ENCODE peak calls at places on chromosomes 2 and 18, in nine cellular contexts. H is cardiac muscle cell, U is dorsolateral prefrontal cortex, Q is epithelial cell of prostate, N is ovary, Z is WERI-Rb-1, O is astrocyte, K is Peyer's patch, D is esophagus muscularis mucosa. F is an unnamed sample.

GRCh38 chr2:28164280-28164801 is 228.3 kb upstream of the FOSL2 start:
- DNase-seq in Z (no peak), Q (no peak), U (no peak), N (no peak), D (no peak), H (no peak), O (no peak), K (no peak), F (peak)

GRCh38 chr2:70069049-70069448 is 18.2 kb upstream of the PCBP1 start:
- DNase-seq in N (no peak), O (peak), H (no peak), U (no peak), K (peak), D (no peak), Q (peak), Z (no peak), F (no peak)

GRCh38 chr2:191538334-191538910 is 139.5 kb upstream of the NABP1 start:
- DNase-seq in Q (no peak), D (no peak), O (no peak), Z (no peak), N (no peak), U (no peak), K (no peak), H (peak), F (no peak)

GRCh38 chr2:226932443-226932842 is 96.6 kb downstream of the RHBDD1 start:
- DNase-seq in U (no peak), K (no peak), D (no peak), Z (no peak), N (no peak), H (no peak), O (no peak), Q (no peak), F (no peak)

GRCh38 chr2:119371111-119371510 is 4.3 kb downstream of the DBI start:
- DNase-seq in H (no peak), O (no peak), N (no peak), Z (no peak), K (no peak), U (peak), D (peak), Q (no peak), F (no peak)

GRCh38 chr2:128178650-128179460 is 87.9 kb downstream of the UGGT1 start:
- DNase-seq in Q (no peak), H (peak), U (peak), Z (peak), O (peak), K (peak), D (no peak), N (peak), F (peak)

GRCh38 chr2:85754313-85755095 is 713 bp downstream of the ATOH8 start:
- DNase-seq in Q (no peak), U (no peak), O (peak), Z (peak), D (no peak), K (no peak), H (peak), N (peak), F (peak)

GRCh38 chr2:132651115-132652099 is 18.6 kb downstream of the LYPD1 start:
- DNase-seq in H (peak), K (no peak), O (peak), Q (no peak), U (no peak), Z (peak), N (no peak), D (no peak), F (no peak)

GRCh38 chr2:181762848-181763247 is 82.5 kb upstream of the NEUROD1 start:
- DNase-seq in Z (no peak), Q (no peak), H (no peak), O (no peak), K (no peak), U (no peak), N (no peak), D (no peak), F (no peak)

GRCh38 chr18:50839996-50840395 is 20.2 kb upstream of the MRO start:
- DNase-seq in N (no peak), Z (no peak), O (no peak), Q (no peak), K (no peak), D (no peak), H (peak), U (no peak), F (no peak)

GRCh38 chr2:37000273-37000780 is 34.0 kb upstream of the STRN start:
- DNase-seq in U (no peak), Z (no peak), D (no peak), Q (peak), O (peak), N (no peak), K (no peak), H (no peak), F (no peak)

GRCh38 chr2:41222593-41222992 is 770.7 kb upstream of the SLC8A1 start:
- DNase-seq in K (no peak), H (no peak), Z (peak), N (no peak), Q (no peak), O (no peak), U (no peak), D (no peak), F (no peak)

GRCh38 chr2:235567842-235568241 is 74.0 kb downstream of the AGAP1 start:
- DNase-seq in O (no peak), U (no peak), K (no peak), N (no peak), Z (no peak), H (no peak), D (no peak), Q (no peak), F (no peak)

GRCh38 chr2:162037028-162037795 is 36.8 kb downstream of the DPP4 start:
- DNase-seq in U (no peak), N (no peak), K (no peak), H (peak), Q (no peak), D (no peak), O (no peak), Z (no peak), F (no peak)
- H3K27ac ChIP-seq in U (no peak), N (peak), K (no peak), H (no peak), Q (no peak), D (no peak), O (no peak), Z (no peak), F (no peak)

GRCh38 chr2:144507441-144508161 is 12.3 kb downstream of the ZEB2 start:
- DNase-seq in K (no peak), Z (no peak), H (no peak), Q (no peak), N (no peak), O (no peak), D (no peak), U (no peak), F (no peak)
- H3K27ac ChIP-seq in K (peak), Z (no peak), H (peak), Q (no peak), N (peak), O (no peak), D (peak), U (peak), F (peak)

GRCh38 chr2:208074610-208075356 is 49.5 kb upstream of the PLEKHM3 start:
- DNase-seq in D (no peak), O (no peak), Q (no peak), H (no peak), U (no peak), Z (no peak), K (no peak), N (no peak), F (no peak)
- H3K27ac ChIP-seq in D (no peak), O (no peak), Q (no peak), H (no peak), U (peak), Z (no peak), K (no peak), N (no peak), F (no peak)

DNA sequence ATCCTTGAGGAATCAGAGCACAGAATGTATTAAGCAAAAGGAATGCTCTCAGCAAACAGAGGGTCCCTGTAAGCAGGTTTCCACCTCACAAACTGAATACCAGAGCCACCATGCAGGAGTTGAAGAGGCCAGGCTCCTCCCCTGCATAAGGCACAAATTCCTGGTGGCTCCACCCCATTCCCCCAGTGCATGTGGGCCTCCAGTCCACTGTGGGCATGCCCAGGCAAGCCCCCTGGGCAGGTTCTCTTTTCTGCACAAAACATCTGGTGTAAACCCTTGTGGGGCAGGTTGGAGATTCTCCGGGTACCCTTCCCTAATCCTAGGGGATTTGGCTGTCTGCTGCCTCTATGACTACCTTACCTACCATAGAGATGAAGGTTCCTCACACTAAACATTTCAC is 166.5 kb downstream of the PTPRM start:
- DNase-seq in D (no peak), U (no peak), O (no peak), H (no peak), N (no peak), Q (no peak), K (no peak), Z (no peak), F (no peak)
- H3K27ac ChIP-seq in D (no peak), U (no peak), O (no peak), H (no peak), N (no peak), Q (peak), K (no peak), Z (no peak), F (no peak)

DNA sequence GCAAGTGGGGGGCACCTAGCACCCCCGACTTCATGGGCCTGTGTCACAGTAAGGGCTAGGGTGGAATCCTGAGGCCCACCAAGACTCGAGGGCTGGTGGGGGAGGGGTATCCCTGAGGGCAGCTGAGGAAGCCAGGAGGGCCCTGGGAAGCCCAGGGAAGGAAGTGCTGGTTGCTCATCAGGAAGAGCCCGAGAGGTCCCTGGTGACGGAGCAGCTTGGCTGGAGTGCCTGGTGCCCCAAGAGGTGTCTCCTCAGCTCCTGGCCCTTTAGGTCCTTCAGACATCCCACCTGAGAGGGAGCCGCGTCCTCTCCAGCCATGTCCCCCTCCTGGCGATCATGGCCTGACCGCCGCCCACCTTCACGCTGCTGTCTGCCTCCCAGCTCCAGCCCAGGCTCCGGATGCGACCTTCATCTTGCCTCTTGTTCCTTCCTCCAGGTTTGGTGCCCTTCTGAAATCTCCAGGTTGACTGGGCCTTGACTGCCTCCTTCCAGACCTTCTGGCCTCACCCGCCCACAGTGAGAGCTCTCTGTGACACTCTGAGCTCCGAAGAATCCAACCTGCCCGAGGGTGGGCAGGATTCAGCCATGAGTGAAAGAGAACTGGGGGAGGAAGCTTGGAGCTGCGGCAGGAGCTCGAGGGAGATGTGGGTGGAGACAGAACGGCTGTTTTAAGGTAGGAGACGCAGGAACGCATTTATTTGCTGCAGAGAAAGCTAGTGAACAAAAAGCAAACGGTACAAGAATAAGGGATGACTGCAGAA is 42.7 kb upstream of the SEMA4C start:
- DNase-seq in H (no peak), Z (no peak), N (no peak), O (no peak), K (no peak), D (no peak), Q (no peak), U (no peak), F (peak)
- H3K27ac ChIP-seq in H (no peak), Z (no peak), N (no peak), O (no peak), K (peak), D (no peak), Q (no peak), U (peak), F (no peak)

GRCh38 chr2:48341556-48342133 is 188.3 kb upstream of the STON1 start:
- DNase-seq in U (no peak), O (no peak), D (no peak), H (no peak), Z (no peak), N (no peak), Q (no peak), K (no peak), F (no peak)

GRCh38 chr2:48344441-48344756 is 185.6 kb upstream of the STON1 start:
- DNase-seq in N (no peak), H (no peak), O (no peak), Q (no peak), Z (no peak), K (no peak), D (no peak), U (no peak), F (no peak)

GRCh38 chr2:48343154-48343553 is 186.8 kb upstream of the STON1 start:
- DNase-seq in D (no peak), O (no peak), H (no peak), Q (no peak), N (no peak), U (no peak), K (no peak), Z (no peak), F (no peak)

GRCh38 chr2:48345176-48345575 is 184.8 kb upstream of the STON1 start:
- DNase-seq in N (no peak), Z (no peak), D (no peak), H (no peak), U (no peak), O (no peak), Q (no peak), K (no peak), F (no peak)

GRCh38 chr2:48343571-48344440 is 186.1 kb upstream of the STON1 start:
- DNase-seq in N (no peak), Q (peak), O (peak), D (no peak), U (no peak), Z (no peak), K (no peak), H (no peak), F (no peak)
- H3K27ac ChIP-seq in N (no peak), Q (peak), O (peak), D (peak), U (peak), Z (no peak), K (peak), H (no peak), F (peak)

GRCh38 chr2:38073211-38074005 is 2.5 kb downstream of the CYP1B1 start:
- DNase-seq in Q (no peak), Z (no peak), U (no peak), H (no peak), N (no peak), O (no peak), K (no peak), D (no peak), F (peak)

GRCh38 chr2:38075436-38076249 is at the start of gene CYP1B1:
- DNase-seq in N (no peak), H (no peak), O (peak), D (no peak), K (no peak), U (no peak), Z (no peak), Q (no peak), F (no peak)

GRCh38 chr2:38074047-38074774 is 1.7 kb downstream of the CYP1B1 start:
- DNase-seq in H (no peak), U (no peak), N (no peak), K (no peak), O (no peak), Z (no peak), D (no peak), Q (no peak), F (peak)

GRCh38 chr2:38076250-38076709 is 329 bp upstream of the CYP1B1 start:
- DNase-seq in D (no peak), Z (peak), K (no peak), O (peak), U (peak), N (peak), Q (no peak), H (peak), F (peak)

DNA sequence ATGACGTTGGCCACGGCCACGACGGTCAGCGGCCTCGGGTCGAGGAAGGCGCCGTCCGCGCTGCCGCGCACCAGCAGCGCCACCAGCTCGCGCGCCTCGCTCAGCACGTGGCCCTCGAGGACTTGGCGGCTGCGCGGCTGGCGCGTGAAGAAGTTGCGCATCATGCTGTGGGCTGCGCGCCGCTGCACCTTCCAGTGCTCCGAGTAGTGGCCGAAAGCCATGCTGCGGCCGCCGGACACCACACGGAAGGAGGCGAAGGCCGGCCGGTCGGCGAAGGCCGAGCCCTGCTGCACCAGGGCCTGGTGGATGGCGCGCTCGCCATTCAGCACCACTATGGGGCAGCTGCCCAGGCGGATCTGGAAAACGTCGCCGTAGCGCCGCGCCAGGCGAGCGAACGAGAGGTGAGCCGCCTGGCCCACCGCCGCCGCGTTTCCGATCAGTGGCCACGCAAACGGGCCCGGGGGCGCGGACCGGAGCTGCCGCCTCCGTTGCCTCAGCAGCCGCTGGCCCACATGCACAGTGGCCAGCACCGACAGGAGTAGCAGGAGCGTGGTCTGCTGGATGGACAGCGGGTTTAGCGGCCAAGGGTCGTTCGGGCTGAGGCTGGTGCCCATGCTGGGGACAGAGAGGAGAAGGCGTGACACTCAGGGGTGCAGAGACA is 1.0 kb downstream of the CYP1B1 start:
- DNase-seq in U (peak), Z (no peak), N (peak), Q (no peak), H (peak), D (no peak), K (no peak), O (peak), F (peak)
- H3K27ac ChIP-seq in U (no peak), Z (no peak), N (peak), Q (no peak), H (no peak), D (peak), K (peak), O (peak), F (no peak)

GRCh38 chr2:8484502-8485283 is 197.2 kb upstream of the ID2 start:
- DNase-seq in U (no peak), D (no peak), O (no peak), Q (no peak), N (no peak), H (no peak), K (no peak), Z (no peak), F (no peak)

GRCh38 chr2:8481463-8482009 is 200.3 kb upstream of the ID2 start:
- DNase-seq in K (no peak), D (no peak), O (no peak), H (no peak), N (no peak), U (no peak), Q (no peak), Z (no peak), F (no peak)

GRCh38 chr2:8480936-8481335 is 200.9 kb upstream of the ID2 start:
- DNase-seq in N (no peak), O (no peak), Z (no peak), D (no peak), K (no peak), Q (no peak), U (no peak), H (no peak), F (no peak)

GRCh38 chr2:8479298-8479697 is 202.6 kb upstream of the ID2 start:
- DNase-seq in K (no peak), Q (no peak), N (no peak), O (no peak), H (peak), D (no peak), U (no peak), Z (no peak), F (peak)

GRCh38 chr2:8482432-8482831 is 199.4 kb upstream of the ID2 start:
- DNase-seq in N (no peak), D (no peak), H (no peak), O (no peak), U (no peak), Q (no peak), K (no peak), Z (no peak), F (no peak)
- H3K27ac ChIP-seq in N (no peak), D (no peak), H (no peak), O (no peak), U (no peak), Q (no peak), K (no peak), Z (no peak), F (no peak)

F was measured in right cardiac atrium.